ENCODE peak calls at places on chromosome 2, in eight cellular contexts. E, Z, C, I, N, S, V and W are unnamed samples.
A peak's percentile ranks its signal among the peaks of the same experiment; 100 is the strongest.

GRCh38 chr2:241801611-241802420 is 7.2 kb upstream of the NEU4 start:
- DNase-seq in E (peak; percentile 13), I (peak; percentile 38), S (peak; percentile 53), N (peak; percentile 77), Z (peak; percentile 10), C (no peak), V (no peak), W (no peak)

GRCh38 chr2:50490991-50491390 is 540.9 kb downstream of the NRXN1 start:
- DNase-seq in Z (no peak), V (no peak), S (no peak), C (no peak), I (no peak), N (no peak), E (no peak), W (no peak)

GRCh38 chr2:74021407-74021755 is 36.7 kb downstream of the TET3 start:
- DNase-seq in I (no peak), N (no peak), Z (no peak), S (no peak), E (no peak), V (no peak), C (no peak), W (no peak)

GRCh38 chr2:66721776-66722175 is 286.9 kb downstream of the MEIS1 start:
- DNase-seq in N (no peak), V (no peak), Z (no peak), I (no peak), S (no peak), E (no peak), C (no peak), W (no peak)

GRCh38 chr2:148253716-148254115 is 232.8 kb downstream of the MBD5 start:
- DNase-seq in N (no peak), Z (no peak), E (no peak), I (no peak), S (no peak), C (no peak), V (no peak), W (no peak)

GRCh38 chr2:203819434-203820133 is 48.0 kb upstream of the CTLA4 start:
- DNase-seq in V (no peak), C (no peak), I (no peak), S (no peak), Z (no peak), E (no peak), N (no peak), W (peak; percentile 63)

GRCh38 chr2:190119948-190120347 is 57.4 kb upstream of the MSTN start:
- DNase-seq in N (no peak), C (no peak), V (no peak), I (no peak), E (no peak), S (no peak), Z (no peak), W (no peak)

GRCh38 chr2:101150306-101151140 is 659 bp downstream of the TBC1D8 start:
- DNase-seq in C (no peak), I (peak; percentile 56), V (peak; percentile 44), N (no peak), E (peak; percentile 45), Z (peak; percentile 20), S (peak; percentile 73), W (no peak)

GRCh38 chr2:55048514-55048924 is 1.7 kb downstream of the RTN4 start:
- DNase-seq in I (peak; percentile 61), C (no peak), Z (peak; percentile 36), S (no peak), V (peak; percentile 35), E (peak; percentile 37), N (peak; percentile 25), W (no peak)

GRCh38 chr2:68291317-68291716 is 28.4 kb downstream of the CNRIP1 start:
- DNase-seq in V (no peak), Z (no peak), I (no peak), E (no peak), S (no peak), N (no peak), C (no peak), W (no peak)

GRCh38 chr2:232870002-232870765 is at the start of gene SNORC:
- DNase-seq in E (no peak), N (no peak), S (peak; percentile 38), Z (no peak), V (no peak), C (no peak), I (no peak), W (no peak)
- H3K27ac ChIP-seq in E (no peak within 1 kb of the TSS), N (no peak within 1 kb of the TSS), S (no peak within 1 kb of the TSS), Z (no peak within 1 kb of the TSS), V (no peak within 1 kb of the TSS), C (no peak within 1 kb of the TSS), I (no peak within 1 kb of the TSS), W (no peak within 1 kb of the TSS)

GRCh38 chr2:18169121-18169786 is 290.8 kb downstream of the KCNS3 start:
- DNase-seq in E (no peak), V (no peak), N (no peak), I (no peak), C (no peak), Z (no peak), S (no peak), W (no peak)

GRCh38 chr2:18171191-18172139 is 293.0 kb downstream of the KCNS3 start:
- DNase-seq in V (no peak), S (no peak), E (peak; percentile 8), I (no peak), C (no peak), Z (peak; percentile 20), N (no peak), W (no peak)

GRCh38 chr2:18169787-18170175 is 291.3 kb downstream of the KCNS3 start:
- DNase-seq in I (no peak), C (no peak), Z (no peak), S (no peak), N (no peak), V (no peak), E (no peak), W (no peak)

GRCh38 chr2:18167871-18168270 is 289.4 kb downstream of the KCNS3 start:
- DNase-seq in N (no peak), E (no peak), C (no peak), V (no peak), I (no peak), S (no peak), Z (no peak), W (no peak)
- H3K27ac ChIP-seq in N (no peak overlapping the region), E (no peak overlapping the region), C (no peak overlapping the region), V (no peak overlapping the region), I (no peak overlapping the region), S (no peak overlapping the region), Z (no peak overlapping the region), W (no peak overlapping the region)

DNA sequence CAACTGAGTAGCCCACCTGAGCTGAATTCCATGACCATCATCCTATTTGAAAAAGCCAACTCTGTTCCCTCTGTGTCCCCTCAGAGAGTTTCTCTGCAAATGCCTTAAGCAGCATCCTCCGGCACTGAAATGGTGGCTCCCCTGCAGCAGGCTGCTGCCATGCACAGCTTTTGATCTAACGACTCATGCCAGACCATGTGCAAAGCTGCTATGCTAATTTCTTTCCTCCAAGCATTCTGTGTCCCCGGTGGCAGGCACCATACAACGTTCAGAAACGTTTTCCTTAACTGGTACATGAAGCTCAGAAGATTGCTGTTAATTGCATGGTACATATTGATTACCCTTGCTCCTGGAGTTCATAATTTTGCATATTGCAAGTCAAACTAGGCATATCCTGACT is 336.8 kb downstream of the RBM43 start:
- DNase-seq in I (no peak), Z (no peak), E (no peak), S (no peak), V (no peak), C (no peak), N (no peak), W (no peak)
- H3K27ac ChIP-seq in I (no peak overlapping the region), Z (no peak overlapping the region), E (no peak overlapping the region), S (no peak overlapping the region), V (no peak overlapping the region), C (no peak overlapping the region), N (no peak overlapping the region), W (no peak overlapping the region)

GRCh38 chr2:144219979-144220378 is 299.9 kb downstream of the ZEB2 start:
- DNase-seq in E (no peak), I (no peak), C (no peak), V (no peak), Z (no peak), N (no peak), S (no peak), W (no peak)
- H3K27ac ChIP-seq in E (no peak overlapping the region), I (no peak overlapping the region), C (no peak overlapping the region), V (no peak overlapping the region), Z (no peak overlapping the region), N (no peak overlapping the region), S (no peak overlapping the region), W (no peak overlapping the region)

GRCh38 chr2:47036489-47036769 is 118.7 kb downstream of the STPG4 start:
- DNase-seq in V (no peak), N (no peak), I (no peak), S (no peak), Z (no peak), C (no peak), E (no peak), W (no peak)
- H3K27ac ChIP-seq in V (peak overlapping the region; percentile 82), N (no peak overlapping the region), I (peak overlapping the region; percentile 93), S (peak overlapping the region; percentile 90), Z (peak overlapping the region; percentile 98), C (no peak overlapping the region), E (peak overlapping the region; percentile 92), W (peak overlapping the region; percentile 91)

DNA sequence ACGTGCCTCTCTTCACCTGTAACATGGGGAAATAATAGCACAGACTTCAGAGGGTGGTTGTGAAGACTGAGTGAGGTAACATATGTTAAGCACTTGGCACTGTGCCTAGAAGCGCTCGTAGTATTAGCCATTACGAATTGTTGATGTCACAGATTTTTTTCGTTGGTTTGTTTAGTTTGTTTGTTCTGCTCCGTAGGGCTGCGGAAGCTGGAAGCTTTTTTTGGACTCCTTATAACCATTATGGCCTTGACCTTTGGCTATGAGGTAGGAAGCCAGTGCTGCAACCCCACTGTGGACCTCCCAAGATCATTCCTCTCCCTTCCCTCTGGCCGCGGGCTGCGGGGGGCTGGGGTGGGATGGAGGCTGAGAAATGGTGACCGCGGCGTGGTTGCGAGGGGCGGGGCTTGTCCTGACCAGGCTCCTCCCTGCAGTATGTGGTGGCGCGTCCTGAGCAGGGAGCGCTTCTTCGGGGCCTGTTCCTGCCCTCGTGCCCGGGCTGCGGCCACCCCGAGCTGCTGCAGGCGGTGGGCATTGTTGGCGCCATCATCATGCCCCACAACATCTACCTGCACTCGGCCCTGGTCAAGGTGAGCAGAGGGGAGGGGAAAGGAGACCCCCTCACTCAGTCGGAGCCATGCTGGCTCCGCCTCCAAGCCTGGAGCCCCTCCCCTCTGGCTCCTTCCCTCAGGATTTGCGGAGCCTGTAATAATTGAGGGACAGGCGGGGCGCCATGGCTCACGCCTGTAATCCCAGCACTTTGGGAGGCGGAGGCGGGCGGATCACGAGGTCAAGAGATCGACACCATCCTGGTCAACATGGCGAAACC is 5.5 kb downstream of the SLC11A1 start:
- DNase-seq in Z (peak; percentile 64), I (peak; percentile 34), C (no peak), V (peak; percentile 84), N (no peak), S (no peak), E (peak; percentile 75), W (no peak)
- H3K27ac ChIP-seq in Z (peak overlapping the region; percentile 78), I (no peak overlapping the region), C (no peak overlapping the region), V (peak overlapping the region; percentile 29), N (no peak overlapping the region), S (no peak overlapping the region), E (peak overlapping the region; percentile 66), W (peak overlapping the region; percentile 31)